ENCODE peak calls at places on chromosomes 6 and 20, in ten cellular contexts. C is ovary; D is activated T-helper 1 cell treated with anti-CD3 and anti-CD28 coated beads, Interleukin-2, amount 50 U/mL, for 16 hours; H is GM03348; L is HTR-8/SVneo; W is activated T-cell treated with anti-CD3 and anti-CD28 coated beads, Interleukin-2, amount 50 U/mL, for 24 hours; B is lung; S is fibroblast of mammary gland; K is T-helper 1 cell; I is GOT3. M is an unnamed sample.

GRCh38 chr6:159953091-159953581 is 15.7 kb upstream of the IGF2R start:
- DNase-seq in H (peak; percentile 47), I (no peak), C (no peak), D (no peak), K (no peak), L (no peak), B (peak; percentile 76), S (peak; percentile 84), W (no peak), M (no peak)

GRCh38 chr6:9612489-9612888 is 802.4 kb downstream of the TFAP2A start:
- DNase-seq in I (no peak), C (no peak), S (no peak), L (peak; percentile 7), B (no peak), K (no peak), H (no peak), D (no peak), W (no peak), M (no peak)

GRCh38 chr20:3563548-3564177 is 92.8 kb downstream of the ATRN start:
- DNase-seq in K (no peak), L (peak; percentile 50), B (no peak), H (peak; percentile 64), W (no peak), D (no peak), I (no peak), C (no peak), S (peak; percentile 67), M (no peak)

GRCh38 chr6:136600818-136601217 is 50.6 kb upstream of the MAP7 start:
- DNase-seq in W (no peak), I (no peak), H (no peak), C (no peak), L (no peak), D (no peak), K (no peak), S (no peak), B (no peak), M (no peak)

GRCh38 chr20:11791316-11792228 is 126.1 kb upstream of the BTBD3 start:
- DNase-seq in S (no peak), B (no peak), I (no peak), C (no peak), K (no peak), L (peak; percentile 71), W (no peak), D (no peak), H (no peak), M (no peak)

GRCh38 chr20:37627060-37627766 is 66.6 kb upstream of the CTNNBL1 start:
- DNase-seq in D (no peak), K (no peak), B (no peak), W (peak; percentile 36), H (peak; percentile 62), L (peak; percentile 76), S (peak; percentile 50), I (no peak), C (no peak), M (no peak)

GRCh38 chr20:63067266-63067635 is 60.5 kb upstream of the BHLHE23 start:
- DNase-seq in C (no peak), K (no peak), I (no peak), L (no peak), H (no peak), S (no peak), D (no peak), W (no peak), B (no peak), M (no peak)

GRCh38 chr6:31797607-31798006 is 2.1 kb upstream of the VARS1 start:
- DNase-seq in W (no peak), S (no peak), B (no peak), H (no peak), L (no peak), D (no peak), C (no peak), I (no peak), K (peak; percentile 35), M (no peak)

GRCh38 chr6:85660181-85660611 is 17.5 kb upstream of the SYNCRIP start:
- DNase-seq in C (no peak), H (peak; percentile 92), L (peak; percentile 70), K (no peak), D (no peak), I (peak; percentile 55), B (no peak), W (no peak), S (peak; percentile 97), M (no peak)

GRCh38 chr6:101716810-101717209 is 323.3 kb downstream of the GRIK2 start:
- DNase-seq in W (no peak), C (no peak), I (no peak), H (no peak), S (no peak), L (no peak), B (no peak), D (no peak), K (no peak), M (no peak)

GRCh38 chr6:150491796-150492142 is 107.9 kb upstream of the PLEKHG1 start:
- DNase-seq in I (no peak), W (no peak), C (no peak), S (no peak), K (no peak), B (no peak), L (no peak), D (no peak), H (no peak), M (peak; percentile 32)

GRCh38 chr20:58573257-58573656 is 58.1 kb upstream of the APCDD1L start:
- DNase-seq in H (no peak), B (no peak), S (no peak), D (no peak), L (no peak), W (no peak), K (no peak), C (no peak), I (no peak), M (no peak)

GRCh38 chr6:161153725-161154124 is 120.1 kb downstream of the AGPAT4 start:
- DNase-seq in K (no peak), D (no peak), H (no peak), W (no peak), C (no peak), S (no peak), I (no peak), L (no peak), B (no peak), M (no peak)

GRCh38 chr6:166313255-166314070 is 5.3 kb upstream of the PRR18 start:
- DNase-seq in S (peak; percentile 22), W (peak; percentile 67), I (no peak), D (no peak), H (peak; percentile 40), L (no peak), C (no peak), K (peak; percentile 8), B (no peak), M (no peak)

GRCh38 chr20:17969276-17969883 is 562 bp downstream of the MGME1 start:
- DNase-seq in D (no peak), W (no peak), B (no peak), S (no peak), C (no peak), L (peak; percentile 45), I (no peak), H (peak; percentile 31), K (no peak), M (peak; percentile 47)

GRCh38 chr20:62699741-62700140 is 8.9 kb upstream of the NTSR1 start:
- DNase-seq in B (no peak), C (no peak), D (no peak), S (no peak), K (no peak), W (no peak), I (no peak), H (no peak), L (no peak), M (no peak)

GRCh38 chr20:35385733-35386132 is 26.0 kb downstream of the UQCC1 start:
- DNase-seq in L (no peak), I (no peak), W (no peak), D (no peak), S (peak; percentile 45), C (no peak), B (no peak), K (no peak), H (no peak), M (no peak)

GRCh38 chr20:62351469-62352401 is 15.4 kb downstream of the LAMA5 start:
- DNase-seq in D (no peak), I (no peak), C (no peak), S (no peak), B (no peak), H (no peak), W (no peak), K (no peak), L (no peak), M (no peak)

GRCh38 chr6:70506321-70506720 is 60.4 kb upstream of the SDHAF4 start:
- DNase-seq in D (no peak), B (no peak), S (no peak), L (no peak), W (no peak), C (no peak), I (no peak), K (no peak), H (no peak), M (no peak)

GRCh38 chr6:24936641-24937317 is 1.0 kb upstream of the RIPOR2 start:
- DNase-seq in C (no peak), L (no peak), D (no peak), I (no peak), S (peak; percentile 24), K (peak; percentile 48), B (no peak), W (no peak), H (no peak), M (no peak)

GRCh38 chr20:3380228-3381070 is 27.0 kb downstream of the DNAAF9 start:
- DNase-seq in D (no peak), C (no peak), K (no peak), B (no peak), W (no peak), L (no peak), S (no peak), I (no peak), H (no peak), M (no peak)

GRCh38 chr20:49647509-49647908 is 66.2 kb downstream of the B4GALT5 start:
- DNase-seq in B (no peak), H (no peak), S (no peak), I (no peak), D (no peak), W (no peak), K (no peak), C (no peak), L (no peak), M (no peak)

GRCh38 chr6:30450908-30451818 is 38.1 kb upstream of the HLA-E start:
- DNase-seq in W (peak; percentile 65), C (no peak), I (no peak), B (no peak), K (peak; percentile 53), H (peak; percentile 73), S (peak; percentile 48), D (no peak), L (no peak), M (no peak)

GRCh38 chr6:29656798-29657197 is at the start of gene MOG:
- DNase-seq in L (no peak), H (no peak), S (no peak), C (no peak), B (no peak), K (no peak), W (no peak), I (no peak), D (no peak), M (no peak)

GRCh38 chr6:46273911-46274310 is 103.1 kb upstream of the ENPP5 start:
- DNase-seq in I (no peak), D (no peak), H (no peak), K (no peak), C (no peak), L (no peak), S (no peak), W (no peak), B (no peak), M (no peak)

GRCh38 chr6:35786810-35787209 is 6.0 kb downstream of the CLPSL1 start:
- DNase-seq in W (no peak), L (no peak), D (no peak), I (no peak), S (no peak), B (no peak), H (peak; percentile 60), C (no peak), K (no peak), M (no peak)

GRCh38 chr20:59033093-59033492 is 958 bp upstream of the ATP5F1E start:
- DNase-seq in L (no peak), C (no peak), K (no peak), I (no peak), W (no peak), S (no peak), B (no peak), H (no peak), D (no peak), M (no peak)

M was measured in ureter.